ENCODE peak calls at places on chromosome 17, in five cellular contexts. F is esophagus muscularis mucosa, V is sigmoid colon, A is tibial nerve, R is stomach. G is an unnamed sample.

GRCh38 chr17:6386041-6386630 is 48.8 kb downstream of the AIPL1 start:
- DNase-seq in F (no peak), V (no peak), A (no peak), R (no peak), G (no peak)

GRCh38 chr17:32518856-32519768 is 32.3 kb downstream of the CDK5R1 start:
- DNase-seq in F (no peak), V (peak), A (no peak), R (peak), G (peak)

GRCh38 chr17:18119938-18120337 is 11.4 kb downstream of the MYO15A start:
- DNase-seq in F (no peak), V (no peak), A (no peak), R (no peak), G (no peak)

GRCh38 chr17:68847711-68848110 is 107.5 kb downstream of the ABCA8 start:
- DNase-seq in F (no peak), V (no peak), A (no peak), R (no peak), G (no peak)

GRCh38 chr17:2954898-2955445 is 108.4 kb downstream of the OR1D5 start:
- DNase-seq in F (no peak), V (peak), A (no peak), R (peak), G (no peak)

GRCh38 chr17:42060231-42060630 is 9.8 kb upstream of the C17orf113 start:
- DNase-seq in F (no peak), V (no peak), A (no peak), R (no peak), G (no peak)

GRCh38 chr17:76188213-76189060 is 47.4 kb upstream of the FOXJ1 start:
- DNase-seq in F (no peak), V (no peak), A (no peak), R (no peak), G (no peak)

GRCh38 chr17:4195306-4195705 is 52.3 kb downstream of the CYB5D2 start:
- DNase-seq in F (no peak), V (no peak), A (no peak), R (no peak), G (no peak)

GRCh38 chr17:19502517-19502916 is 31.1 kb upstream of the SLC47A1 start:
- DNase-seq in F (no peak), V (peak), A (no peak), R (no peak), G (no peak)

GRCh38 chr17:78820122-78820792 is 20.4 kb downstream of the USP36 start:
- DNase-seq in F (no peak), V (no peak), A (no peak), R (no peak), G (peak)

GRCh38 chr17:78818152-78818846 is 22.3 kb downstream of the USP36 start:
- DNase-seq in F (no peak), V (no peak), A (no peak), R (no peak), G (peak)

GRCh38 chr17:78818932-78819331 is 21.7 kb downstream of the USP36 start:
- DNase-seq in F (no peak), V (no peak), A (no peak), R (peak), G (peak)

GRCh38 chr17:78820841-78821240 is 19.8 kb downstream of the USP36 start:
- DNase-seq in F (no peak), V (no peak), A (no peak), R (no peak), G (peak)

GRCh38 chr17:78819402-78819801 is 21.2 kb downstream of the USP36 start:
- DNase-seq in F (no peak), V (no peak), A (no peak), R (no peak), G (peak)
- H3K27ac ChIP-seq in F (peak), V (peak), A (peak), R (peak), G (peak)

GRCh38 chr17:44926841-44927525 is 11.7 kb upstream of the GFAP start:
- DNase-seq in F (no peak), V (no peak), A (no peak), R (no peak), G (peak)
- TF ChIP-seq POLR2A in F (no peak), V (no peak), A (no peak), R (no peak), G (no peak)

GRCh38 chr17:691423-691822 is 23.2 kb downstream of the VPS53 start:
- DNase-seq in F (no peak), V (no peak), A (no peak), R (no peak), G (no peak)

GRCh38 chr17:690346-690745 is 24.3 kb downstream of the VPS53 start:
- DNase-seq in F (no peak), V (no peak), A (no peak), R (no peak), G (no peak)

GRCh38 chr17:689556-690247 is 24.9 kb downstream of the VPS53 start:
- DNase-seq in F (no peak), V (no peak), A (no peak), R (no peak), G (no peak)

GRCh38 chr17:685006-685405 is 29.6 kb downstream of the VPS53 start:
- DNase-seq in F (no peak), V (no peak), A (no peak), R (no peak), G (no peak)

GRCh38 chr17:688100-688989 is 26.3 kb downstream of the VPS53 start:
- DNase-seq in F (no peak), V (no peak), A (peak), R (no peak), G (no peak)
- TF ChIP-seq CTCF in F (peak), V (peak), A (no peak), R (no peak), G (no peak)

GRCh38 chr17:38905375-38905774 is 20.0 kb upstream of the LASP1NB start:
- DNase-seq in F (no peak), V (no peak), A (no peak), R (no peak), G (no peak)

GRCh38 chr17:38906429-38907172 is 18.8 kb upstream of the LASP1NB start:
- DNase-seq in F (no peak), V (no peak), A (no peak), R (no peak), G (no peak)

GRCh38 chr17:38898812-38899348 is 26.5 kb upstream of the LASP1NB start:
- DNase-seq in F (no peak), V (no peak), A (no peak), R (peak), G (peak)

GRCh38 chr17:38904892-38905291 is 20.5 kb upstream of the LASP1NB start:
- DNase-seq in F (no peak), V (no peak), A (no peak), R (no peak), G (no peak)

GRCh38 chr17:38903404-38903803 is 22.0 kb upstream of the LASP1NB start:
- DNase-seq in F (no peak), V (no peak), A (no peak), R (no peak), G (no peak)
- H3K27ac ChIP-seq in F (no peak), V (no peak), A (peak), R (peak), G (no peak)

G was measured in spleen.